ENCODE peak calls at places on chromosomes 2 and 18, in four cellular contexts. E, Q, T and M are unnamed samples.

GRCh38 chr2:47360937-47361336 is 42.0 kb upstream of the MSH2 start:
- DNase-seq in Q (peak; percentile 20), T (no peak), E (peak; percentile 90), M (no peak)

GRCh38 chr2:170973492-170974303 is 44.6 kb downstream of the GORASP2 start:
- DNase-seq in Q (peak; percentile 98), E (peak; percentile 9), T (peak; percentile 85), M (peak; percentile 86)

GRCh38 chr18:57930476-57930875 is 113.5 kb upstream of the NEDD4L start:
- DNase-seq in T (no peak), E (no peak), Q (no peak), M (no peak)

GRCh38 chr2:1829831-1830230 is 85.5 kb upstream of the PXDN start:
- DNase-seq in E (no peak), Q (no peak), T (no peak), M (no peak)

GRCh38 chr18:78814321-78814720 is 165.3 kb upstream of the SALL3 start:
- DNase-seq in T (no peak), Q (no peak), E (no peak), M (no peak)

GRCh38 chr18:36155960-36156757 is 26.5 kb downstream of the ELP2 start:
- DNase-seq in E (no peak), Q (no peak), T (no peak), M (no peak)

GRCh38 chr2:16729335-16729734 is 63.7 kb upstream of the CYRIA start:
- DNase-seq in E (no peak), Q (no peak), T (no peak), M (no peak)

GRCh38 chr2:46865181-46865970 is 50.2 kb downstream of the MCFD2 start:
- DNase-seq in E (no peak), T (no peak), Q (no peak), M (no peak)

GRCh38 chr2:23009545-23010149 is 375.3 kb upstream of the KLHL29 start:
- DNase-seq in T (no peak), E (no peak), Q (no peak), M (peak; percentile 31)

GRCh38 chr2:55111570-55112228 is 61.4 kb upstream of the RTN4 start:
- DNase-seq in T (peak; percentile 42), E (no peak), Q (peak; percentile 49), M (peak; percentile 93)

GRCh38 chr2:96934831-96935545 is 51.4 kb downstream of the FAM178B start:
- DNase-seq in Q (no peak), E (no peak), T (no peak), M (no peak)

GRCh38 chr2:95185973-95186372 is 20.4 kb downstream of the ZNF2 start:
- DNase-seq in Q (no peak), E (no peak), T (no peak), M (peak; percentile 2)

DNA sequence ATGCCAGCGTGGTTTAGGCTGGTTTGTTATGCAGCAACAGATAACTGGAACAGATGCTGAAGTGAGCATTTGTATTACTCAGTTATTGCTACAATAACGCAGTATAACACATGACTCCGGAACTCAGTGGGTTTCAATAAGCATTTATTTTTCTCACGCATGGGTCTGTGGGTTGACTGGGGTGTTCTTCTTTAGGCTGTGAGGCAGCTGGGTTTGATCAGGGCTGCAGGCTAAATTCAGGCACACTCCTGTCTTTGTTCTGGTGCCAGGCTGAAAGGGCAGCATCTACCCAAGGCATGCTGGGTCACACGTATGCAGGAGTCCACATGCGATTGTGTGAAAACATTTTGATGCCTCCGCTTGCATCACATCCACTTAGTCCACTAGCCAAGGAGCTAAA is 3.7 kb upstream of the SLC1A4 start:
- DNase-seq in E (no peak), Q (no peak), T (no peak), M (no peak)
- H3K4me1 ChIP-seq in E (peaks cover 19% of the 10 kb centered on the region), Q (peaks cover 8% of the 10 kb centered on the region), T (peaks cover 2% of the 10 kb centered on the region), M (peaks cover 2% of the 10 kb centered on the region)

GRCh38 chr2:20534913-20535801 is 88.3 kb downstream of the RHOB start:
- DNase-seq in E (no peak), T (peak; percentile 53), Q (no peak), M (no peak)

GRCh38 chr2:20538308-20539132 is 91.6 kb downstream of the RHOB start:
- DNase-seq in T (no peak), E (no peak), Q (no peak), M (no peak)

GRCh38 chr2:20537423-20538307 is 90.8 kb downstream of the RHOB start:
- DNase-seq in T (no peak), E (no peak), Q (no peak), M (no peak)

GRCh38 chr2:20539133-20539719 is 92.4 kb downstream of the RHOB start:
- DNase-seq in E (no peak), T (no peak), Q (no peak), M (no peak)

DNA sequence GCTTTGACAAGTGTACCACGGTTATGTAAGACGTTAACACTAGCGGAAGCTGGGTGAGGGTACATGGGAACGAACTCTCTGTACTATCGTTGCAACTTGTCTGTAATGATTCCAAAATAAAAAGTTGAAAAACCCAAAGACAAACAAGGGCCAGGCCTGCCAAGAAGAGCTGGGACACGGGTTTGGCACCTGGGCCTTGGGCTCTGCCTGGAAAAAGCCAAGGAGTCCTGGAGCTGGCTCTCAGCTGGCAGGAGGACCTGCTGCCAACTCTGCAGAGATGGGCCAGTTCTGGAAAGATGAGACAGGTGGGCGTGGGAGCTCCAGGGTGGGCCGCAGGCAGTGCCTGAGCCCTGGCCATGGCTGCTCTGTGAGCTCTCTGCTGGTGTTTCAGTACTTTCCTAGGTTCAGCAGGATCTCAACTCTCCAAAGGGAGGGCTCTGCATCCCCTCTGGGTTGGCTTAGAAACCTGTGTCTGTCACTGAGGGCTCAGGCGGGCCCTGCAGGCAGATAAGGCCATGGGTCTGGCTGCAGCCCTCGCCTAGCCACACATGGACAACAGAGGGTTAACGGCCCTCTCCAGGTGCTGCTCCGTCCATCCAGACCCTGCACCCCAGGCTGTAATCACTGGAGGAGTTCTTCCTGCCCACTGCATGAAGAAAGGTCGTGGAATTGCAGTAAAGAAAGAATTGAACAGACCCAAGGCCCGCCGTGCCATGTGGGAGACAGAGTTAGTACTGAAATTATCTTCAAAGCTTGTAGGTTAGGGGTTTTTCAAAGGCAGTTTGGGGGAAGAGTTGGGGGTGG is 89.9 kb downstream of the RHOB start:
- DNase-seq in Q (no peak), T (no peak), E (no peak), M (no peak)
- H3K4me1 ChIP-seq in Q (peaks cover 17% of the 10 kb centered on the region), T (peaks cover 4% of the 10 kb centered on the region), E (peaks cover 6% of the 10 kb centered on the region), M (no peaks in the 10 kb centered on the region)

GRCh38 chr2:5474716-5475115 is 217.5 kb upstream of the SOX11 start:
- DNase-seq in E (no peak), T (no peak), Q (no peak), M (no peak)
- H3K4me1 ChIP-seq in E (no peaks in the 10 kb centered on the region), T (no peaks in the 10 kb centered on the region), Q (no peaks in the 10 kb centered on the region), M (peaks cover 5% of the 10 kb centered on the region)

GRCh38 chr2:28269019-28269784 is 123.5 kb upstream of the FOSL2 start:
- DNase-seq in Q (peak; percentile 76), E (peak; percentile 82), T (no peak), M (no peak)

GRCh38 chr2:28271914-28272240 is 120.8 kb upstream of the FOSL2 start:
- DNase-seq in T (no peak), E (no peak), Q (no peak), M (no peak)

GRCh38 chr2:28273751-28274150 is 118.9 kb upstream of the FOSL2 start:
- DNase-seq in E (peak; percentile 20), Q (no peak), T (no peak), M (no peak)

GRCh38 chr2:28270456-28271146 is 122.1 kb upstream of the FOSL2 start:
- DNase-seq in Q (no peak), E (peak; percentile 12), T (no peak), M (no peak)

DNA sequence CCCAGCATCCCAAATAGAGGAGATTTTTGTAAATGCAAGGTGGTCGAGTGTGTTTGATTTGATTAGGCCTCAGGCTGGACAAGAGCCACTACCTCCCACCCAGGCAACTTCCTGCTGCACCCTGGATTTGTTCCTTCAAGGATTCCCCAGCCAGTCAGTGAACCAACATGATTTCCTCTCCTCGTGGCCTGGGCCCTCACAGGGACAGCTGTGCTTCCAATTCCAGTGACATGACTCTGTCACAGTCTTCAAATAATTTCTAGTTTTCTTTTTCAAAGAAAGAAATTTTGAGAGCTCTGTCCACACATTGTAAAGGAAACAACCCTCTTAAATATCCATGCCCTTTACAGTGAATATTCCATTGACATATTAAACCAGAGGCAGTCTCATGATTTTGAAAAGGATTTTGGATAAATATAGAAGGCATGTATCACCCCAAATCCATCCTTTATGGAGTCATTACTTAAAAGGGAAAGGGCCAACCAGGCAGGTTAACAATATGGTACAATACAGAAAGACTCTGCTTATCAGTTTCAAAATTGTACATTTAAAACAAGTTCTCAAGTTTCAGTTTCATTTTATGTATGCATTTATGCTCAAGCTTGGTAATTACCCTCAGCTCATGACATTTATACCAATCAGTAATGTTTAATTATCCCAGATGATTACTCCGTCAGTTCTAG is 121.3 kb upstream of the FOSL2 start:
- DNase-seq in Q (no peak), T (no peak), E (no peak), M (no peak)
- H3K4me1 ChIP-seq in Q (peaks cover 24% of the 10 kb centered on the region), T (no peaks in the 10 kb centered on the region), E (peaks cover 44% of the 10 kb centered on the region), M (no peaks in the 10 kb centered on the region)

DNA sequence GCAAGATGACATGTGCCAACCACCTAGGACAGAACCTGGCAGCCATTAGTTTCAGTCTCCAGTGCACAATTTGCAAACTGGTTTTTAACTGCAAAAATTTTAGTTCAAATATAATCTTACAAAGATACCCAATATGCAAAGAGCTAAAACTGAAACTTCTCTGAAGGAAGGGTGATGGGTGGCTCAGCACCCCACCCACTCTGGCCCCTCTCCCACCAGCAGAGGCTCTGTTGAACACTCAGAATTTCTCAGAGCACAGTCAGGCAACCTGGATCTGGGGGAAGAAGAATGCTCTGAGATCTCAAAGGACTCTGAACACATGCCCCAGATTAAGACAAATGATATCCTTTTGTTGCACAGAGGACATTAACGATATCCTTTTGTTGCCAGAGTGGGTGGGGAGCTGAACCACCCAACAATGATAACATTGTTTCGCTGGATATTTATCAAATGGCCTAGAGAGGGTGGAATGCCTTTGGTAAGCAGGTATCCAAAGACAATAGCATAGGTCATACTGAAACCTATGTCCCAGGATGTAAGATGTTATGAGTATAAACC is 104.7 kb downstream of the LBH start:
- DNase-seq in Q (no peak), E (no peak), T (no peak), M (no peak)
- H3K4me1 ChIP-seq in Q (no peaks in the 10 kb centered on the region), E (no peaks in the 10 kb centered on the region), T (peaks cover 7% of the 10 kb centered on the region), M (peaks cover 23% of the 10 kb centered on the region)

GRCh38 chr18:63202814-63203213 is 116.8 kb downstream of the BCL2 start:
- DNase-seq in E (no peak), Q (no peak), T (no peak), M (no peak)
- H3K4me1 ChIP-seq in E (peaks cover 4% of the 10 kb centered on the region), Q (no peaks in the 10 kb centered on the region), T (no peaks in the 10 kb centered on the region), M (peaks cover 16% of the 10 kb centered on the region)